ENCODE peak calls at places on chromosomes 13 and 19, in five cellular contexts. J is adrenal gland, Q is stomach, H is brain microvascular endothelial cell, O is tibial nerve. R is an unnamed sample.

GRCh38 chr19:55208880-55209429 is 346 bp downstream of the PTPRH start:
- DNase-seq in O (no peak), Q (no peak), H (no peak), J (no peak), R (no peak)

GRCh38 chr13:42574435-42575311 is 721 bp downstream of the TNFSF11 start:
- DNase-seq in O (no peak), J (no peak), H (no peak), Q (no peak), R (no peak)

GRCh38 chr13:76025392-76025791 is 389.3 kb downstream of the LMO7 start:
- DNase-seq in Q (no peak), O (no peak), H (no peak), J (no peak), R (no peak)

GRCh38 chr13:68174905-68175304 is 944.8 kb upstream of the PCDH9 start:
- DNase-seq in H (no peak), Q (no peak), J (no peak), O (no peak), R (no peak)

GRCh38 chr19:4970558-4971423 is 1.9 kb downstream of the KDM4B start:
- DNase-seq in H (no peak), J (peak), O (no peak), Q (peak), R (no peak)

GRCh38 chr19:47176071-47176626 is 45.5 kb downstream of the SAE1 start:
- DNase-seq in J (no peak), Q (no peak), H (peak), O (no peak), R (peak)

GRCh38 chr13:33958964-33959363 is 141.0 kb downstream of the RFC3 start:
- DNase-seq in Q (no peak), O (no peak), J (no peak), H (no peak), R (no peak)

GRCh38 chr13:31870511-31870910 is 131.2 kb downstream of the RXFP2 start:
- DNase-seq in Q (no peak), J (no peak), H (no peak), O (no peak), R (no peak)

GRCh38 chr13:113792821-113793717 is 34.0 kb downstream of the TMEM255B start:
- DNase-seq in O (no peak), J (no peak), H (no peak), Q (no peak), R (no peak)

GRCh38 chr13:110913322-110913721 is 1.5 kb downstream of the ANKRD10 start:
- DNase-seq in H (no peak), Q (peak), J (no peak), O (no peak), R (peak)

GRCh38 chr13:33448889-33449288 is 163.3 kb upstream of the STARD13 start:
- DNase-seq in H (no peak), J (no peak), O (no peak), Q (no peak), R (no peak)

GRCh38 chr19:45820413-45821102 is 5.5 kb upstream of the RSPH6A start:
- DNase-seq in Q (no peak), O (no peak), H (no peak), J (no peak), R (no peak)

GRCh38 chr13:111158136-111158805 is 43.2 kb downstream of the ARHGEF7 start:
- DNase-seq in J (no peak), Q (no peak), H (no peak), O (no peak), R (peak)

DNA sequence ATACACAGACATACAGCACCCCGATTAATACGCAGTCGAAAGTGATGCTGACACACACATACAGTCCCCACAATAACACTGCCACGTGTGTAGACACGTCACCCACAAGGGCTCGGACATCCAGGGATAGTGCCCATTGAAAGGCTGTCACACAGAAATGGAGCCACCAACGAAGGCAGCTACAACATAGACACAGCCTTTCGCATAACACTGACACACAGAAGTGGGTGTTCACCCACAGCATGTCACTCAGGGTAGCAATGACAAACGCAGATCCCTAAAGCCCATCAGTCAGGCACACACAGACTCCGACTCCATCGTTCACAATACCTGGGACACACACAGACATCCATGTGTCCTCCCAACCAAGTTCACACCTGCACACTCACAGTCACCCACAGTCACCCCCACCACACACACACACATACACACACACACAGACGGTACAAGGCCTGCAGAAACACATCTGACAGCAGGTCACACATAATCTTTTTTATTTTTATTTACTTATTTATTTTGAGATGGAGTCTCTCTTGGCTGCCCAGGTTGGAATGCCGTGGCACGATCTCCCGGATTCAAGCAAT is 10.4 kb upstream of the NANOS3 start:
- DNase-seq in O (no peak), J (no peak), H (no peak), Q (no peak), R (no peak)
- H3K4me3 ChIP-seq in O (no peak), J (no peak), H (peak), Q (no peak), R (no peak)

GRCh38 chr13:74287672-74288169 is 153.5 kb upstream of the KLF12 start:
- DNase-seq in Q (peak), O (peak), J (peak), H (peak), R (peak)

GRCh38 chr13:74288361-74288911 is 154.2 kb upstream of the KLF12 start:
- DNase-seq in H (no peak), O (no peak), Q (peak), J (no peak), R (peak)

GRCh38 chr13:74290324-74290773 is 156.1 kb upstream of the KLF12 start:
- DNase-seq in O (no peak), Q (no peak), J (peak), H (peak), R (peak)

GRCh38 chr13:74289130-74289529 is 154.9 kb upstream of the KLF12 start:
- DNase-seq in H (no peak), J (no peak), O (no peak), Q (no peak), R (no peak)

GRCh38 chr13:74289861-74290260 is 155.7 kb upstream of the KLF12 start:
- DNase-seq in O (no peak), H (no peak), J (no peak), Q (no peak), R (no peak)
- H3K4me3 ChIP-seq in O (no peak), H (no peak), J (no peak), Q (no peak), R (no peak)

DNA sequence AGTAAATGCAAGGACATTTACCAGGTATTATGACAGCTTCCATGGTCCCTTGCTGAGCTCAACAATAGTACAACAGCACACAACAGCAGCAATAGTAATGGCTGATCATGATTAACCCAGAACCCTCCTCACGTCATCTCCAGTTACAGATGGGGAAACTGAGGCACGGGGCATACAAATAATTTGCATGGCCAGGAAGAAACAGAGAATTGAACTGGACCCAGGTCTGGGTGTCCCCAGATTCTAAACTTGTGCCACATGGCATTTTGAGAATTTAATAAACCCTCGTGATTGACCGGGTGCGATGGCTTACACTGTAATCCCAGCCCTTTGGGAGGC is 7.2 kb downstream of the MAST3 start:
- DNase-seq in O (no peak), J (no peak), Q (no peak), H (no peak), R (no peak)
- H3K4me3 ChIP-seq in O (peak), J (peak), Q (peak), H (peak), R (peak)

GRCh38 chr13:109273326-109273751 is 513.0 kb downstream of the IRS2 start:
- DNase-seq in Q (no peak), H (peak), O (no peak), J (no peak), R (peak)
- H3K4me3 ChIP-seq in Q (no peak), H (peak), O (no peak), J (no peak), R (no peak)

GRCh38 chr13:28755546-28755870 is 36.7 kb upstream of the SLC46A3 start:
- DNase-seq in Q (no peak), J (no peak), H (no peak), O (no peak), R (no peak)
- H3K4me3 ChIP-seq in Q (no peak), J (no peak), H (no peak), O (no peak), R (no peak)

DNA sequence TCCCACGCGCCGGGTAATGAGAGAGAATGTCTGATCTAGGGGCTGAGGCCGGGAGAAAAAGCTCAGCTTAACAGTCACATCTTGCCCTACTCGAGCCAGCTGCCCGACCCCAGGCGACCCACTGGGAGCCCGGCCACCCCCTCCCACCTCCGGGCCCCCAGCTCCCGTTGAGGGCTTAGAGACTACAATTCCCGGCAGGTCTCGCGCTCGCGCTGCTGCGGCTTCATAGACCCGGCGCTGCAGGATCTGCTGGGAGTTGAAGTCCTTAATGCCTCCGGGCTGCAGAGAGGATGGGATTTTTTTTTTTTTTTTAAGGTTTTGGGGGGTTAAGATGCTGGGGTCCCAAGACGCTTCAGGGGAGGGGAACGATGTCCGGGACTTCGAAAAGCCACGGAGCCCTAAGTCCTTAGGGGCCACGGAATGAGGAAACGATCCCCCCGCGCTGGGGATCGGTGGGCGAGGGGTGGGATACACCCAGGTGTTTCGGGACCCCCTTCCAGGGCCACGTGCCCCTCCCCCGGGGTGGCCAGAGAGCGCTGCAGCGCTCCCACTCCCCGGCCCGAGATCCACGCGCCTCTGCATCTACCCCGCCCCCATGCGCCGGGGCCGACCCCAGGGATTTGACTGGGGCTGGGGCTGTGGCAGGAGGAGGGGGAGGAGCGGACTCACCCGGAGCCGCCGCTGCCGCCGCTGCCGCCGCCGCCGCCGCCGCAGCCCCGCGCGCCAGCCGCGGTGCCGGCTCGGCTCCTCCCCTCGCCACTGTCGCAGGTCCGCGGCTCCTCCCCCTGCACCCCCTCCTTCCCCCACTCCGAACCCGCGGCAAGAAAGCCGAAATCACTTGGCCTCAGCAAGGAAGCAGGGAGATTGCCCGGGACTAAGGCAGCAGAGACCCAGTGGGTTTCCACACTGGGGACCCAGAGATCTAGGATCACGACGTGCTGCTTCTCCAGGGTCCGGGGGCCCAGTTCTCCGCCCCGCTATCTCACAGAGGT is at the start of gene SYT3:
- DNase-seq in J (peak), O (no peak), H (peak), Q (peak), R (peak)
- H3K4me3 ChIP-seq in J (no peak), O (peak), H (peak), Q (peak), R (peak)

R was measured in fibroblast of lung.